ENCODE peak calls at places on chromosomes 2 and 18, in ten cellular contexts. H is right cardiac atrium; B is left lung; M is HCT116; P is heart left ventricle; G is GM23248; E is SJCRH30; S is naive thymus-derived CD4-positive, alpha-beta T cell; L is lower lobe of right lung; I is dorsolateral prefrontal cortex. U is an unnamed sample.

GRCh38 chr18:58581265-58581664 is 47.6 kb downstream of the ALPK2 start:
- DNase-seq in H (no peak), B (no peak), M (peak), P (no peak), G (peak), E (peak), S (no peak), L (no peak), I (no peak), U (no peak)

GRCh38 chr2:232927041-232927792 is 57.2 kb downstream of the SNORC start:
- DNase-seq in H (peak), B (peak), M (no peak), P (no peak), G (peak), E (no peak), S (no peak), L (no peak), I (no peak), U (no peak)

GRCh38 chr2:54321062-54321461 is 65.0 kb upstream of the TSPYL6 start:
- DNase-seq in H (no peak), B (no peak), M (no peak), P (no peak), G (no peak), E (no peak), S (no peak), L (no peak), I (no peak), U (no peak)

GRCh38 chr2:19717446-19717845 is 184.3 kb downstream of the TTC32 start:
- DNase-seq in H (no peak), B (no peak), M (no peak), P (no peak), G (no peak), E (no peak), S (no peak), L (no peak), I (no peak), U (no peak)

GRCh38 chr2:27855476-27855875 is 34.7 kb downstream of the RBKS start:
- DNase-seq in H (no peak), B (no peak), M (no peak), P (no peak), G (peak), E (no peak), S (no peak), L (no peak), I (no peak), U (no peak)

GRCh38 chr2:71620116-71620515 is 166.8 kb downstream of the DYSF start:
- DNase-seq in H (peak), B (no peak), M (no peak), P (peak), G (no peak), E (peak), S (no peak), L (no peak), I (peak), U (no peak)

GRCh38 chr2:130728007-130728454 is 839 bp upstream of the GPR148 start:
- DNase-seq in H (no peak), B (peak), M (no peak), P (no peak), G (peak), E (no peak), S (no peak), L (no peak), I (no peak), U (no peak)

GRCh38 chr2:221392228-221392881 is 179.7 kb downstream of the EPHA4 start:
- DNase-seq in H (no peak), B (no peak), M (no peak), P (no peak), G (no peak), E (no peak), S (no peak), L (no peak), I (no peak), U (no peak)

GRCh38 chr2:113183264-113183663 is 9.5 kb downstream of the PSD4 start:
- DNase-seq in H (no peak), B (peak), M (no peak), P (no peak), G (no peak), E (no peak), S (no peak), L (no peak), I (no peak), U (no peak)

GRCh38 chr2:981258-981657 is 30.6 kb downstream of the SNTG2 start:
- DNase-seq in H (no peak), B (no peak), M (no peak), P (no peak), G (no peak), E (no peak), S (no peak), L (no peak), I (no peak), U (no peak)

GRCh38 chr2:105438104-105438929 is 39.5 kb upstream of the FHL2 start:
- DNase-seq in H (peak), B (no peak), M (no peak), P (peak), G (no peak), E (peak), S (no peak), L (no peak), I (no peak), U (no peak)

GRCh38 chr2:226767056-226767813 is 32.4 kb downstream of the IRS1 start:
- DNase-seq in H (no peak), B (no peak), M (no peak), P (no peak), G (no peak), E (no peak), S (no peak), L (no peak), I (no peak), U (no peak)

GRCh38 chr2:234670804-234671203 is 173.9 kb upstream of the ARL4C start:
- DNase-seq in H (no peak), B (no peak), M (no peak), P (no peak), G (no peak), E (no peak), S (no peak), L (no peak), I (no peak), U (no peak)

GRCh38 chr2:74864728-74865722 is 31.1 kb downstream of the HK2 start:
- DNase-seq in H (no peak), B (no peak), M (peak), P (no peak), G (peak), E (no peak), S (no peak), L (peak), I (no peak), U (no peak)

GRCh38 chr2:96503637-96504243 is 1.4 kb downstream of the NEURL3 start:
- DNase-seq in H (no peak), B (no peak), M (no peak), P (no peak), G (no peak), E (no peak), S (no peak), L (no peak), I (no peak), U (no peak)

GRCh38 chr2:86315084-86315483 is 22.3 kb downstream of the REEP1 start:
- DNase-seq in H (no peak), B (no peak), M (no peak), P (no peak), G (no peak), E (no peak), S (no peak), L (no peak), I (no peak), U (no peak)

GRCh38 chr18:36633961-36634412 is 194.8 kb downstream of the TPGS2 start:
- DNase-seq in H (no peak), B (no peak), M (no peak), P (no peak), G (no peak), E (no peak), S (no peak), L (no peak), I (no peak), U (peak)

GRCh38 chr2:19351914-19352697 is 6.3 kb downstream of the OSR1 start:
- DNase-seq in H (peak), B (peak), M (no peak), P (no peak), G (no peak), E (no peak), S (no peak), L (no peak), I (no peak), U (no peak)

GRCh38 chr2:54059504-54059903 is 55.9 kb upstream of the ACYP2 start:
- DNase-seq in H (no peak), B (no peak), M (no peak), P (no peak), G (peak), E (no peak), S (no peak), L (no peak), I (no peak), U (no peak)

GRCh38 chr2:25899404-25899925 is 21.2 kb upstream of the ASXL2 start:
- DNase-seq in H (no peak), B (no peak), M (no peak), P (no peak), G (peak), E (no peak), S (no peak), L (no peak), I (no peak), U (no peak)

GRCh38 chr18:56060967-56061541 is 473.1 kb upstream of the TCF4 start:
- DNase-seq in H (no peak), B (no peak), M (no peak), P (no peak), G (no peak), E (no peak), S (no peak), L (no peak), I (no peak), U (no peak)

GRCh38 chr18:77101410-77102245 is 31.0 kb downstream of the MBP start:
- DNase-seq in H (peak), B (peak), M (peak), P (peak), G (peak), E (peak), S (no peak), L (peak), I (no peak), U (no peak)

GRCh38 chr2:218168016-218168415 is 1.3 kb upstream of the CXCR1 start:
- DNase-seq in H (no peak), B (no peak), M (no peak), P (no peak), G (peak), E (no peak), S (no peak), L (no peak), I (no peak), U (no peak)

GRCh38 chr2:179613701-179614100 is 247.7 kb downstream of the ZNF385B start:
- DNase-seq in H (no peak), B (no peak), M (no peak), P (no peak), G (peak), E (no peak), S (no peak), L (peak), I (no peak), U (no peak)
- H3K27ac ChIP-seq in H (no peak), B (no peak), M (no peak), P (no peak), G (peak), E (no peak), S (no peak), L (no peak), I (no peak), U (no peak)

GRCh38 chr2:117936871-117937428 is 76.9 kb downstream of the CCDC93 start:
- DNase-seq in H (peak), B (no peak), M (no peak), P (no peak), G (no peak), E (no peak), S (no peak), L (no peak), I (no peak), U (no peak)

GRCh38 chr2:117938611-117939010 is 75.3 kb downstream of the CCDC93 start:
- DNase-seq in H (no peak), B (no peak), M (no peak), P (no peak), G (no peak), E (no peak), S (no peak), L (no peak), I (no peak), U (no peak)

GRCh38 chr2:117933884-117934354 is 80.0 kb downstream of the CCDC93 start:
- DNase-seq in H (no peak), B (no peak), M (no peak), P (no peak), G (no peak), E (no peak), S (no peak), L (no peak), I (no peak), U (no peak)

GRCh38 chr2:117935436-117935835 is 78.4 kb downstream of the CCDC93 start:
- DNase-seq in H (no peak), B (no peak), M (no peak), P (no peak), G (no peak), E (no peak), S (no peak), L (no peak), I (no peak), U (no peak)

DNA sequence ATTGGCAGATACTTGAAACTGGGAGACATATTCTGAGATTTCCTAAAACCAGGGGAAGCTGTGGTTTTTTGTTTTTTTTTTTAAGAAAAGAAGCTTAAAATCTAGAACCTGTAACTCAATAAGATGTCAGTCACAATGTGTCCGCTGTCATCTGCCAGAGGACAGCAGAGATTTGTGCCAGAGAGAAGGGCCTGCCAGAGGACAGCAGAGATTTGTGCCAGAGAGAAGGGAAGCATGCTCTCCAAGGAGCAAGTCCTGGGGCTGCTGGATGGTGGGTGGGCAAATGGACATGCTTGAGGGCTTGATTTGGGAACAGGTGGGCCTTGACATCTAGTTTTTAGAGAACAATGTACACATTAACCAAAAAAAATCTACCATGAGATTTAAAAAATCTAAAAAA is 77.9 kb downstream of the CCDC93 start:
- DNase-seq in H (no peak), B (no peak), M (no peak), P (no peak), G (no peak), E (no peak), S (no peak), L (no peak), I (no peak), U (no peak)
- H3K27ac ChIP-seq in H (no peak), B (no peak), M (no peak), P (no peak), G (no peak), E (no peak), S (no peak), L (no peak), I (no peak), U (no peak)

DNA sequence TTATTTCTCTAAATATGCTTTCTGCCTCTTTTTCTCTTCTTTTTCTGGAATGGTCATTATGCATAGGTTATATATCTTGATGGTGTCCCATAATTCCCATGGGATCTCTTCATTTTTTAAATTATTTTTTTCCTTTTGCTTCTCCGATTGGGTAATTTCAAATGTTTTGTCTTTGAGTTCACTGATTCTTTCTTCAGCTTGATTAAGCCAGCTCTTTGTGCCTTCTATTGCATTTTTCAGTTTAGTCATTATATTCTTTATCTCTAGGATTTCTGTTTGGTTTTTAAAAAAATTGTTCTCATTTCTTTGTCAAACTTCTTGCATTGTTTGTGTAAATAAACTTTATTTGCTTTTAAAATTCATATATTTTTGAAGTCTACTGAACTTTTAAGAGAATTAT is 251.1 kb downstream of the INSIG2 start:
- DNase-seq in H (no peak), B (no peak), M (no peak), P (no peak), G (no peak), E (no peak), S (no peak), L (no peak), I (no peak), U (no peak)
- H3K27ac ChIP-seq in H (no peak), B (no peak), M (no peak), P (no peak), G (no peak), E (no peak), S (no peak), L (no peak), I (no peak), U (no peak)

DNA sequence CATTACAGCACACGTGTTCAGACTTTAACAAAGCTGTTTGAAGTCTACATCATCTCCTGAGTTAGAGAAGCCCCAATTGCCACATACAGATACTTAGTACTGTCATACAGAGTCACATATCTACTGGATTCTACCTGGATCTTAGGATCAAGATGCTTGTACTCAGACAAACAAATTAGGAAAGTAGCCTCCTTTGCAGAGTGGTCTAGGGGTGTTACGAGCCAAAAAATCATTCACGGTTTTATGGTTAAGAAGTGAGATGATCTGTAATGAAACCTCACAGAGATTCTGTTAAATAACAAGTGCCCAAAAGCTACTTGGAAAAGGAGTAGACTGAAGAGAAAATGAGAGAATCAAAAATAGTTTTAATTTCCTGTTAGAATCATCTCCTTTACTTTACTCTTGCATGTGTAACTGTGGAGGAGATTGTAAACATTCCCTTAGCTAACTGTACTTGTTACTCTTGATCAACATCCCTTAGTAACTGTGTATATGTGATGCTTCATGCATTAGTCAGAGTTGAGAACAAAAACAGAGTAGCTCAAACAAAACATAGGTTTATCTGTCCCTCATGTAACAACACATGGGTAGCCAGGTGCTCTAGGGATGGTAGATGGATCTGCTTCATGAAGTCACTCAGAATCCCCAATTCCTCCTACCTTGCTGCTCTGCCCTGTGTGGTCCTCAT is 16.4 kb upstream of the IL1RL1 start:
- DNase-seq in H (no peak), B (no peak), M (no peak), P (no peak), G (peak), E (no peak), S (no peak), L (no peak), I (no peak), U (no peak)
- H3K27ac ChIP-seq in H (no peak), B (peak), M (no peak), P (no peak), G (no peak), E (no peak), S (no peak), L (no peak), I (no peak), U (no peak)

GRCh38 chr2:47636596-47636995 is 146.3 kb upstream of the MSH6 start:
- DNase-seq in H (no peak), B (no peak), M (no peak), P (no peak), G (peak), E (no peak), S (no peak), L (no peak), I (no peak), U (no peak)

GRCh38 chr2:47638430-47638829 is 144.5 kb upstream of the MSH6 start:
- DNase-seq in H (no peak), B (no peak), M (no peak), P (no peak), G (no peak), E (no peak), S (no peak), L (no peak), I (no peak), U (no peak)

GRCh38 chr2:47641366-47641765 is 141.6 kb upstream of the MSH6 start:
- DNase-seq in H (no peak), B (no peak), M (no peak), P (no peak), G (no peak), E (no peak), S (no peak), L (no peak), I (no peak), U (no peak)

GRCh38 chr2:47640356-47640755 is 142.6 kb upstream of the MSH6 start:
- DNase-seq in H (no peak), B (no peak), M (no peak), P (no peak), G (no peak), E (no peak), S (no peak), L (no peak), I (no peak), U (no peak)

DNA sequence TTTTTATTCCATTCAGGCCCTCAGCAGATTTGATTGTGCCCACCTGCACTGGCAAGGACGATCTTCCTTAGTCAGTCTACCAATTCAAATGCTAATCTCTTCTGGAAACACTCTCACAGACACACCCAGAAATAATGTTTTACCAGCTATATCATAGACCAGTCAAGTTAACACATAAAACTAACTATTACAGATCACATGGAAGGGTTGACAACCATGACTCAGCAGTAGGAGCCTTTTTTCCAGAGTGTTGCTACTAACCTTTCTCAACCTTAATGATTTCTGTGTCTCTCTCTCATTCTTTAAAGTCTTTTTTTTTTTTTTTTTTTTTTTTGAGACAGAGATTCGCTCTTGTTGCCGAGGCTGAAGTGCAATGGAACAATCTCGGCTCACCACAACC is 143.5 kb upstream of the MSH6 start:
- DNase-seq in H (no peak), B (no peak), M (no peak), P (no peak), G (no peak), E (no peak), S (no peak), L (no peak), I (no peak), U (no peak)
- H3K27ac ChIP-seq in H (no peak), B (no peak), M (no peak), P (no peak), G (no peak), E (no peak), S (no peak), L (no peak), I (no peak), U (no peak)

GRCh38 chr2:119941981-119942513 is 70.8 kb upstream of the EPB41L5 start:
- DNase-seq in H (no peak), B (no peak), M (no peak), P (no peak), G (no peak), E (no peak), S (no peak), L (no peak), I (no peak), U (no peak)

GRCh38 chr2:119943058-119943457 is 69.8 kb upstream of the EPB41L5 start:
- DNase-seq in H (no peak), B (no peak), M (no peak), P (no peak), G (peak), E (no peak), S (no peak), L (no peak), I (no peak), U (no peak)

GRCh38 chr2:119950966-119951365 is 61.9 kb upstream of the EPB41L5 start:
- DNase-seq in H (no peak), B (no peak), M (no peak), P (no peak), G (no peak), E (no peak), S (no peak), L (no peak), I (no peak), U (no peak)

DNA sequence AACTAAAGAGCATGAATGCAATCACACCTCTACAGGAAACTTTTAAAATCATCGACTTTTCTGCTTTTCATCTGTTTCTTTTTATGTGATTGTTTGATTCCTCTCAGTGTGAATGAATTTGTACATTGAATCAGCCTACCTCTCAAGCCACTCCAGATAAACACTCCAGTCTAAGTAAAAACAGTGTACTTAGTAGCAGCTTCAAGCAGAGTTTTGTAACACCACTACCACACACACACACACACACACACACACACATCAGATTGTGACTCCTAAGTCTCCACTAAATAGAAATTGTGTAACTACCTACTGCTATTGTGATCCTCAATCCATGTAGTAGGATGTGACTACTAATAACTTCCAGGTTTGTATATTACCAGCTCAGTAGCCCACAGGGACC is 65.3 kb upstream of the EPB41L5 start:
- DNase-seq in H (no peak), B (no peak), M (no peak), P (no peak), G (no peak), E (no peak), S (no peak), L (no peak), I (no peak), U (no peak)
- H3K27ac ChIP-seq in H (no peak), B (no peak), M (no peak), P (no peak), G (no peak), E (no peak), S (no peak), L (no peak), I (no peak), U (no peak)

U was measured in SK-N-MC.